ENCODE peak calls at places on chromosome 5, in eight cellular contexts. U, S, T, W, F, O, V and I are unnamed samples.

GRCh38 chr5:8807636-8808035 is 738.2 kb downstream of the SEMA5A start:
- DNase-seq in V (no peak), U (peak), F (no peak), T (peak), W (no peak), S (no peak), O (no peak), I (no peak)

GRCh38 chr5:4873656-4874055 is 266.5 kb upstream of the ADAMTS16 start:
- DNase-seq in U (no peak), F (no peak), O (no peak), W (no peak), T (peak), V (no peak), S (no peak), I (no peak)

GRCh38 chr5:36630201-36630968 is 24.0 kb downstream of the SLC1A3 start:
- DNase-seq in V (no peak), F (no peak), T (no peak), O (no peak), S (no peak), U (no peak), W (no peak), I (no peak)

GRCh38 chr5:83375049-83375710 is 96.4 kb upstream of the VCAN start:
- DNase-seq in S (no peak), V (no peak), O (no peak), T (no peak), U (no peak), F (no peak), W (no peak), I (no peak)

GRCh38 chr5:172853355-172853975 is 19.4 kb downstream of the ERGIC1 start:
- DNase-seq in S (no peak), T (no peak), W (no peak), O (no peak), U (no peak), V (no peak), F (no peak), I (no peak)

GRCh38 chr5:8068078-8068477 is 199.1 kb downstream of the MTRR start:
- DNase-seq in T (no peak), S (no peak), V (no peak), F (no peak), W (no peak), U (no peak), O (no peak), I (no peak)

GRCh38 chr5:6220346-6221088 is 157.8 kb downstream of the MED10 start:
- DNase-seq in F (no peak), V (no peak), W (no peak), S (no peak), T (no peak), U (no peak), O (no peak), I (no peak)

GRCh38 chr5:144864113-144864512 is 693.4 kb downstream of the KCTD16 start:
- DNase-seq in V (no peak), U (no peak), F (no peak), W (no peak), S (no peak), T (no peak), O (no peak), I (no peak)

GRCh38 chr5:159103086-159103485 is 3.4 kb upstream of the EBF1 start:
- DNase-seq in W (no peak), F (no peak), T (no peak), O (no peak), U (no peak), V (no peak), S (no peak), I (no peak)

GRCh38 chr5:116766470-116766947 is 191.9 kb upstream of the SEMA6A start:
- DNase-seq in F (peak), W (no peak), U (peak), S (peak), V (peak), T (peak), O (no peak), I (peak)

GRCh38 chr5:56481998-56482698 is 249.0 kb upstream of the ANKRD55 start:
- DNase-seq in U (no peak), T (no peak), F (no peak), W (no peak), S (no peak), O (no peak), V (no peak), I (no peak)

GRCh38 chr5:128376577-128376976 is 161.5 kb downstream of the FBN2 start:
- DNase-seq in S (no peak), O (no peak), T (no peak), F (no peak), U (no peak), V (no peak), W (no peak), I (no peak)

GRCh38 chr5:160020969-160021368 is 12.0 kb downstream of the TTC1 start:
- DNase-seq in F (no peak), W (no peak), V (no peak), S (no peak), O (no peak), U (no peak), T (no peak), I (no peak)

GRCh38 chr5:91820874-91821273 is 437.8 kb upstream of the ARRDC3 start:
- DNase-seq in F (no peak), U (no peak), T (no peak), O (no peak), W (no peak), S (no peak), V (no peak), I (no peak)

GRCh38 chr5:121763674-121764073 is 88.0 kb upstream of the FTMT start:
- DNase-seq in V (no peak), S (no peak), W (no peak), F (no peak), O (no peak), T (no peak), U (no peak), I (no peak)

GRCh38 chr5:132457371-132458225 is 33.0 kb downstream of the IRF1 start:
- DNase-seq in V (peak), F (peak), T (peak), S (peak), O (no peak), W (no peak), U (no peak), I (peak)

GRCh38 chr5:73507062-73507461 is 8.8 kb downstream of the BTF3 start:
- DNase-seq in W (no peak), V (no peak), T (no peak), F (no peak), S (no peak), O (no peak), U (no peak), I (no peak)

GRCh38 chr5:78597068-78597857 is 51.3 kb downstream of the LHFPL2 start:
- DNase-seq in T (peak), F (peak), S (no peak), V (no peak), W (no peak), U (peak), O (no peak), I (no peak)

GRCh38 chr5:138635268-138635667 is 60.1 kb upstream of the HSPA9 start:
- DNase-seq in T (no peak), W (no peak), F (no peak), O (no peak), V (no peak), U (no peak), S (no peak), I (no peak)

GRCh38 chr5:65800775-65801174 is 78.8 kb downstream of the NLN start:
- DNase-seq in S (no peak), F (no peak), U (no peak), W (no peak), T (no peak), O (no peak), V (no peak), I (no peak)

GRCh38 chr5:30994170-30994569 is 199.3 kb upstream of the CDH6 start:
- DNase-seq in V (no peak), T (no peak), U (no peak), S (no peak), W (no peak), F (no peak), O (no peak), I (no peak)

GRCh38 chr5:143494162-143494561 is 90.7 kb upstream of the NR3C1 start:
- DNase-seq in V (no peak), S (no peak), T (peak), F (no peak), U (peak), O (no peak), W (no peak), I (no peak)

GRCh38 chr5:143646961-143647360 is 165.0 kb upstream of the HMHB1 start:
- DNase-seq in F (no peak), V (no peak), U (no peak), T (no peak), S (no peak), W (no peak), O (no peak), I (no peak)

GRCh38 chr5:149646564-149646963 is 65.3 kb downstream of the ARHGEF37 start:
- DNase-seq in S (no peak), V (no peak), W (no peak), T (peak), U (no peak), F (no peak), O (peak), I (no peak)

GRCh38 chr5:95975703-95976102 is 14.1 kb upstream of the ELL2 start:
- DNase-seq in F (no peak), O (no peak), T (no peak), U (no peak), S (no peak), W (no peak), V (no peak), I (no peak)

GRCh38 chr5:150801117-150801927 is 22.8 kb downstream of the SMIM3 start:
- DNase-seq in O (no peak), S (peak), V (no peak), T (peak), W (no peak), F (peak), U (peak), I (no peak)

GRCh38 chr5:31854625-31855526 is 215.9 kb downstream of the PDZD2 start:
- DNase-seq in V (peak), T (peak), F (no peak), U (peak), W (no peak), S (peak), O (peak), I (no peak)

GRCh38 chr5:146805099-146805498 is 73.5 kb downstream of the PPP2R2B start:
- DNase-seq in O (no peak), W (no peak), S (no peak), V (no peak), T (peak), U (peak), F (no peak), I (no peak)

GRCh38 chr5:132420706-132421272 is 51.3 kb downstream of the SLC22A5 start:
- DNase-seq in W (no peak), V (no peak), T (peak), F (no peak), O (no peak), S (peak), U (no peak), I (no peak)

GRCh38 chr5:120919017-120919416 is 454.9 kb downstream of the PRR16 start:
- DNase-seq in U (no peak), T (no peak), F (no peak), O (no peak), V (no peak), S (no peak), W (no peak), I (no peak)

GRCh38 chr5:120446068-120446492 is 18.0 kb upstream of the PRR16 start:
- DNase-seq in U (peak), T (peak), O (no peak), F (peak), S (no peak), W (no peak), V (no peak), I (no peak)

GRCh38 chr5:116668361-116668760 is 93.7 kb upstream of the SEMA6A start:
- DNase-seq in S (no peak), U (no peak), F (no peak), O (no peak), W (no peak), T (peak), V (no peak), I (no peak)

GRCh38 chr5:175654807-175655206 is 3.1 kb upstream of the HRH2 start:
- DNase-seq in W (no peak), S (no peak), U (no peak), O (no peak), V (no peak), T (peak), F (no peak), I (no peak)

GRCh38 chr5:134227259-134227658 is 1.4 kb upstream of the PPP2CA start:
- DNase-seq in S (peak), F (no peak), V (no peak), W (peak), U (no peak), T (peak), O (no peak), I (peak)

GRCh38 chr5:149747833-149748366 is 17.8 kb downstream of the PPARGC1B start:
- DNase-seq in O (no peak), S (no peak), T (no peak), U (no peak), V (no peak), W (no peak), F (no peak), I (no peak)

GRCh38 chr5:140402258-140403074 is 833 bp downstream of the ANKHD1 start:
- DNase-seq in U (peak), T (peak), F (no peak), S (peak), O (peak), V (no peak), W (no peak), I (no peak)

GRCh38 chr5:142363619-142363963 is 38.8 kb upstream of the SPRY4 start:
- DNase-seq in V (no peak), O (no peak), T (no peak), S (no peak), W (no peak), U (no peak), F (no peak), I (no peak)

GRCh38 chr5:172918421-172919371 is 40.5 kb upstream of the RPL26L1 start:
- DNase-seq in U (no peak), V (no peak), O (no peak), W (no peak), F (no peak), T (no peak), S (no peak), I (no peak)

GRCh38 chr5:122076023-122076422 is 2.0 kb downstream of the LOX start:
- DNase-seq in O (no peak), S (no peak), V (no peak), F (no peak), U (no peak), T (peak), W (no peak), I (no peak)